ENCODE peak calls at places on chromosome 4, in four cellular contexts. E, I, V and Z are unnamed samples.

GRCh38 chr4:113146876-113147358 is 97.5 kb downstream of the ANK2 start:
- DNase-seq in E (peak; percentile 16), V (no peak), I (peak; percentile 73), Z (no peak)

GRCh38 chr4:122229857-122230256 is 77.7 kb downstream of the BLTP1 start:
- DNase-seq in V (no peak), I (no peak), E (no peak), Z (no peak)

GRCh38 chr4:145956288-145956890 is 17.8 kb upstream of the ZNF827 start:
- DNase-seq in I (peak; percentile 40), V (peak; percentile 51), E (no peak), Z (no peak)

GRCh38 chr4:189834586-189834985 is 106.1 kb upstream of the FRG1 start:
- DNase-seq in E (no peak), I (no peak), V (no peak), Z (no peak)

GRCh38 chr4:2076908-2077534 is 17.9 kb downstream of the NAT8L start:
- DNase-seq in I (peak; percentile 74), E (no peak), V (no peak), Z (no peak)

GRCh38 chr4:176949022-176949421 is 156.3 kb upstream of the VEGFC start:
- DNase-seq in I (no peak), E (no peak), V (no peak), Z (no peak)

GRCh38 chr4:64405761-64406160 is 3.5 kb downstream of the TECRL start:
- DNase-seq in V (no peak), E (no peak), I (no peak), Z (no peak)

GRCh38 chr4:5654791-5655190 is 53.6 kb downstream of the EVC2 start:
- DNase-seq in V (no peak), I (no peak), E (no peak), Z (no peak)

GRCh38 chr4:140092094-140092820 is 61.7 kb downstream of the MAML3 start:
- DNase-seq in I (no peak), V (peak; percentile 6), E (no peak), Z (peak; percentile 72)

GRCh38 chr4:39516407-39516966 is 10.8 kb downstream of the UGDH start:
- DNase-seq in V (no peak), E (no peak), I (no peak), Z (no peak)

GRCh38 chr4:110287130-110287529 is 88.7 kb upstream of the ELOVL6 start:
- DNase-seq in E (peak; percentile 83), I (no peak), V (no peak), Z (no peak)

GRCh38 chr4:3250956-3251690 is 2.2 kb downstream of the MSANTD1 start:
- DNase-seq in V (no peak), E (no peak), I (no peak), Z (no peak)

GRCh38 chr4:40301592-40301991 is 33.5 kb upstream of the CHRNA9 start:
- DNase-seq in E (peak; percentile 85), V (no peak), I (no peak), Z (no peak)

GRCh38 chr4:156969136-156969535 is 2.5 kb downstream of the PDGFC start:
- DNase-seq in V (no peak), I (no peak), E (no peak), Z (no peak)

GRCh38 chr4:165198329-165198728 is 9.0 kb upstream of the KLHL2 start:
- DNase-seq in I (no peak), V (no peak), E (no peak), Z (no peak)

GRCh38 chr4:100593933-100594332 is 76.1 kb upstream of the EMCN start:
- DNase-seq in I (no peak), E (no peak), V (no peak), Z (no peak)

GRCh38 chr4:153409412-153409811 is 56.7 kb upstream of the TMEM131L start:
- DNase-seq in V (peak; percentile 53), E (no peak), I (no peak), Z (no peak)

GRCh38 chr4:78518551-78518950 is 33.0 kb upstream of the ANXA3 start:
- DNase-seq in E (no peak), I (no peak), V (no peak), Z (no peak)

GRCh38 chr4:73770917-73771316 is 30.5 kb downstream of the CXCL8 start:
- DNase-seq in I (no peak), V (no peak), E (no peak), Z (no peak)

GRCh38 chr4:24488399-24489164 is 95.8 kb downstream of the DHX15 start:
- DNase-seq in E (peak; percentile 5), V (peak; percentile 75), I (peak; percentile 44), Z (no peak)

GRCh38 chr4:20193522-20193902 is 58.2 kb upstream of the SLIT2 start:
- DNase-seq in E (no peak), I (no peak), V (no peak), Z (no peak)
- TF ChIP-seq CREB1 in E (no peak), I (no peak), V (no peak), Z (no peak)

GRCh38 chr4:88006956-88007303 is 505 bp upstream of the PKD2 start:
- DNase-seq in I (no peak), E (no peak), V (no peak), Z (no peak)
- H3K27ac ChIP-seq in I (no peak overlapping the region), E (no peak overlapping the region), V (no peak overlapping the region), Z (no peak overlapping the region)

GRCh38 chr4:67371563-67371962 is 173.7 kb downstream of the CENPC start:
- DNase-seq in V (no peak), E (no peak), I (no peak), Z (no peak)
- TF ChIP-seq ATF3 in V (no peak), E (no peak), I (no peak), Z (no peak)

DNA sequence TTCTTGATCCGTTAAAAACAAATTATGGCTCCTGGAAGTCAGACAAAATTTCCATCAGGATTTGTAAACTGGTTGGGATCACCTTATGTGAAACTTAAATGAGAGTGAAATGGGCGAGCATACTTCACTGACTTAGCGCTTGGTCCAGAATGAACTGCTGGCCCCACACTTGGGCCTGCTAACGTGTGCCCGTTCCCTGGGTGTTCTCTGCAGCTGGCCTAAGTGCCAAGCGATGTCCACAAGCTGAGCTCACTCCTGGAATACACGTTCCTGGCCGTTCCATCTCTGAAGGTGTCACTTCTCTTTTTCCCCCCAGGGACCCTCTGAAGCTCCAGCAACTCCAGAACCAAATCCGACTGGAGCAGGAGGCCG is 132.7 kb downstream of the CBR4 start:
- DNase-seq in E (no peak), V (no peak), I (no peak), Z (no peak)
- TF ChIP-seq CREB1 in E (no peak), V (no peak), I (no peak), Z (no peak)

GRCh38 chr4:7104366-7105031 is 36.6 kb upstream of the GRPEL1 start:
- DNase-seq in V (no peak), E (no peak), I (no peak), Z (no peak)
- H3K27ac ChIP-seq in V (no peak overlapping the region), E (no peak overlapping the region), I (peak overlapping the region; percentile 92), Z (no peak overlapping the region)

GRCh38 chr4:133151681-133152329 is 2.7 kb downstream of the PCDH10 start:
- DNase-seq in I (no peak), E (no peak), V (no peak), Z (no peak)
- TF ChIP-seq ATF3 in I (no peak), E (no peak), V (no peak), Z (no peak)

GRCh38 chr4:118348886-118349285 is 3.9 kb downstream of the PRSS12 start:
- DNase-seq in V (no peak), E (no peak), I (no peak), Z (no peak)
- TF ChIP-seq CREB1 in V (no peak), E (no peak), I (no peak), Z (no peak)

GRCh38 chr4:17232575-17233253 is 279.2 kb downstream of the QDPR start:
- DNase-seq in V (no peak), I (no peak), E (no peak), Z (no peak)
- H3K27ac ChIP-seq in V (no peak overlapping the region), I (no peak overlapping the region), E (no peak overlapping the region), Z (no peak overlapping the region)

GRCh38 chr4:27005512-27006246 is 145.0 kb downstream of the STIM2 start:
- DNase-seq in E (no peak), V (no peak), I (no peak), Z (no peak)
- TF ChIP-seq ATF3 in E (no peak), V (no peak), I (no peak), Z (no peak)